ENCODE peak calls at places on chromosomes 16 and 17, in seven cellular contexts. B is CD8-positive, alpha-beta T cell; A is Peyer's patch; U is testis; Z is breast epithelium; G is A549; O is astrocyte. X is an unnamed sample. For H3K4me1, the result is how much of the 10 kb centered on the place peaks cover.

GRCh38 chr17:39224778-39225307 is 902 bp downstream of the STAC2 start:
- DNase-seq in B (no peak), A (no peak), U (no peak), Z (no peak), G (no peak), O (no peak), X (no peak)

GRCh38 chr17:19482571-19482970 is 51.1 kb upstream of the SLC47A1 start:
- DNase-seq in B (no peak), A (no peak), U (peak), Z (no peak), G (no peak), O (peak), X (no peak)

GRCh38 chr16:70589998-70590471 is 56.3 kb upstream of the IL34 start:
- DNase-seq in B (no peak), A (peak), U (peak), Z (peak), G (peak), O (peak), X (no peak)

GRCh38 chr17:42233148-42233547 is 38.9 kb upstream of the GHDC start:
- DNase-seq in B (no peak), A (no peak), U (no peak), Z (no peak), G (no peak), O (peak), X (no peak)

GRCh38 chr17:12619444-12620199 is 46.1 kb upstream of the MYOCD start:
- DNase-seq in B (no peak), A (no peak), U (peak), Z (no peak), G (peak), O (peak), X (no peak)

GRCh38 chr16:25606069-25606468 is 85.7 kb upstream of the HS3ST4 start:
- DNase-seq in B (no peak), A (no peak), U (no peak), Z (no peak), G (no peak), O (no peak), X (no peak)

GRCh38 chr17:9177212-9177611 is 155.9 kb downstream of the NTN1 start:
- DNase-seq in B (no peak), A (no peak), U (no peak), Z (no peak), G (no peak), O (no peak), X (no peak)

GRCh38 chr17:75740215-75740614 is 19.0 kb downstream of the ITGB4 start:
- DNase-seq in B (no peak), A (no peak), U (no peak), Z (no peak), G (no peak), O (no peak), X (no peak)

GRCh38 chr16:15996432-15997109 is 47.2 kb downstream of the ABCC1 start:
- DNase-seq in B (no peak), A (peak), U (peak), Z (no peak), G (peak), O (peak), X (peak)

GRCh38 chr17:51601622-51602261 is 341.4 kb downstream of the UTP18 start:
- DNase-seq in B (no peak), A (no peak), U (no peak), Z (no peak), G (no peak), O (no peak), X (no peak)

GRCh38 chr16:72084445-72084844 is 9.0 kb downstream of the TXNL4B start:
- DNase-seq in B (no peak), A (no peak), U (no peak), Z (no peak), G (no peak), O (no peak), X (no peak)

DNA sequence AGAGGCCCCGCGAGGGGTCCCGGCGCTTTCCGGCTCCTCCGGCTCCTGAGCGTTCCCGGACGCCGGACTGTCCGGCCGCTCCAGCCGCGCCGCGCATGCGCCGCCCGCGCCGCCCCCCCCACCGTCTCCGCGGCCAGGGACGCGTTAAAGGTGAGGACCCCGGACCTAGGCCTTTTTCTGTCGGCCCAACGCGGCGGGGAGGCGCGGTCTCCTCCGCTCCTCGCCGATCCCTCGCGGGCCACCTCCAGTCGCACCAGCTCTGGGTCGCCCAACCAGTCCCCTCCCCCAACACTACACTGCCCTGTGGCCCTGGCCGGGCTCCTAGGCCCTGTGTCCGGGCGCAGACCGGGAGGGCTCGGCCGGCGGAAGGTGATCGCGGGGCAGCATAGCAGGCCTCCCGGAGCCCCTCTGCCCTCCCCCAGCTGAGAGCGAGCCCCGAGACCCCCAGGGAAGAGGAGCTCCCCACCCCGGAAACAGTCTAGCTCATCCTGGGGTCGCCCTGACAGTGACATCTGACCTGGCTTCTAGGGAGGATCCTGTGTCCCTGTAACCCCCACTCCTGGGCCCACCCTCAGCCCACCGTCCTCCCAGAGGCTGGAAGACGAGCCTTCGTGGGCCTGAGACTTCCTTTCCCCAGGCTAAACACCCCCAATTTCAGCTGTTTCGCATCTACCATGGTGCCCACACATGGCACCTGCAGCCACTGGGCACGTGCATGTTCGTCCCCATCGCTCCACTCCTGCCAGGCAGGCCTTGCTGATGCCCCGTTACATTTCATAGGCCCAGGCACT is 14.7 kb upstream of the BCAR1 start:
- DNase-seq in B (no peak), A (peak), U (peak), Z (no peak), G (peak), O (no peak), X (peak)
- TF ChIP-seq CTCF in B (no peak), A (no peak), U (no peak), Z (no peak), G (no peak), O (no peak), X (no peak)

GRCh38 chr17:81002409-81003361 is 11.0 kb downstream of the CHMP6 start:
- DNase-seq in B (no peak), A (peak), U (no peak), Z (no peak), G (no peak), O (peak), X (peak)
- H3K4me3 ChIP-seq in B (no peak), A (no peak), U (no peak), Z (no peak), G (no peak), O (no peak), X (no peak)

GRCh38 chr17:28397687-28398279 is 8.2 kb downstream of the SLC46A1 start:
- DNase-seq in B (no peak), A (no peak), U (no peak), Z (no peak), G (no peak), O (no peak), X (no peak)
- H3K4me1 ChIP-seq in B (under half), A (under half), U (under half), Z (under half), G (under half), O (under half), X (under half)

GRCh38 chr17:79840989-79841286 is 1.7 kb upstream of the CBX4 start:
- DNase-seq in B (peak), A (no peak), U (no peak), Z (no peak), G (no peak), O (peak), X (no peak)

GRCh38 chr17:79840204-79840988 is 1.2 kb upstream of the CBX4 start:
- DNase-seq in B (peak), A (peak), U (peak), Z (peak), G (peak), O (peak), X (peak)

GRCh38 chr17:79842136-79842655 is 3.0 kb upstream of the CBX4 start:
- DNase-seq in B (peak), A (no peak), U (no peak), Z (no peak), G (no peak), O (no peak), X (peak)

GRCh38 chr17:79842656-79843474 is 3.6 kb upstream of the CBX4 start:
- DNase-seq in B (peak), A (no peak), U (no peak), Z (no peak), G (no peak), O (no peak), X (peak)

DNA sequence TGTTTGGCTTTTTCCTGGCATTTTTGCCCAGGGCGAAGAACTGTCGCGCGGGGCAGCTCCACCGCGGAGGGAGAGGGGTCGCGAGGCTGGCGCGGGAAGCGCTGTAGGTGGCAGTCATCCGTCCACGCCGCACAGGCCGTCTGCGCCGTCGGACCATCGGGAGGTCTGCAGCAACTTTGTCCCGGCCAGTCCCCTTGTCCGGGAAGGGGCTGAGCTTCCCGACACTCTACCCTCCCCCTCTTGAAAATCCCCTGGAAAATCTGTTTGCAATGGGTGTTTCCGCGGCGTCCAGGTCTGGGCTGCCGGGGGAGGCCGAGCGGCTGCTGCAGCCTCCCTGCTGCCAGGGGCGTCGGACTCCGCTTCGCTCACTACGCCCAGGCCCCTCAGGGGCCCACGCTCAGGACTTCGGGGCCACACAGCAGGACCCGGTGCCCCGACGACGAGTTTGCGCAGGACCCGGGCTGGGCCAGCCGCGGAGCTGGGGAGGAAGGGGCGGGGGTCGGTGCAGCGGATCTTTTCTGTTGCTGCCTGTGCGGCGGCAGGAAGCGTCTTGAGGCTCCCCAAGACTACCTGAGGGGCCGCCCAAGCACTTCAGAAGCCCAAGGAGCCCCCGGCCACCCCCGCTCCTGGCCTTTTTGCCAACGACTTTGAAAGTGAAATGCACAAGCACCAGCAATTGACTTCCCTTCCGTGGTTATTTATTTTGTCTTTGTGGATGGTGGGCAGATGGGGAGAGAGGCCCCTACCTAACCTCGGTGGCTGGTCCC is 2.3 kb upstream of the CBX4 start:
- DNase-seq in B (peak), A (no peak), U (no peak), Z (no peak), G (no peak), O (no peak), X (no peak)
- TF ChIP-seq CTCF in B (no peak), A (no peak), U (no peak), Z (no peak), G (no peak), O (no peak), X (no peak)